ENCODE peak calls at places on chromosomes 7 and 10, in four cellular contexts. E, H, X and Q are unnamed samples.

GRCh38 chr10:69451784-69452251 is 553 bp downstream of the TSPAN15 start:
- DNase-seq in E (no peak), H (no peak), X (peak; percentile 76), Q (no peak)

GRCh38 chr10:61028861-61029361 is 84.9 kb upstream of the RHOBTB1 start:
- DNase-seq in E (no peak), H (no peak), X (no peak), Q (no peak)

GRCh38 chr7:94823952-94824351 is 83.4 kb upstream of the PPP1R9A start:
- DNase-seq in E (no peak), H (no peak), X (no peak), Q (no peak)

GRCh38 chr7:81170291-81170690 is 251.4 kb upstream of the SEMA3C start:
- DNase-seq in E (no peak), H (no peak), X (no peak), Q (no peak)

GRCh38 chr7:138097064-138097741 is 20.9 kb downstream of the AKR1D1 start:
- DNase-seq in E (no peak), H (no peak), X (peak; percentile 46), Q (no peak)

GRCh38 chr7:30549933-30550493 is 44.7 kb upstream of the GARS1 start:
- DNase-seq in E (no peak), H (no peak), X (no peak), Q (no peak)

GRCh38 chr7:50304911-50305621 is 550 bp downstream of the IKZF1 start:
- DNase-seq in E (no peak), H (no peak), X (no peak), Q (peak; percentile 90)

GRCh38 chr7:148729984-148730733 is 31.5 kb downstream of the CUL1 start:
- DNase-seq in E (no peak), H (no peak), X (no peak), Q (no peak)

GRCh38 chr7:16753932-16754571 is 497 bp downstream of the TSPAN13 start:
- DNase-seq in E (peak; percentile 78), H (no peak), X (peak; percentile 61), Q (peak; percentile 85)

GRCh38 chr10:21368022-21368582 is 157.4 kb downstream of the SKIDA1 start:
- DNase-seq in E (no peak), H (no peak), X (no peak), Q (no peak)

GRCh38 chr10:58385784-58386112 is 538 bp downstream of the TFAM start:
- DNase-seq in E (peak; percentile 67), H (peak; percentile 16), X (peak; percentile 19), Q (no peak)

GRCh38 chr7:98733036-98733435 is 116.0 kb downstream of the NPTX2 start:
- DNase-seq in E (no peak), H (no peak), X (no peak), Q (no peak)

GRCh38 chr7:45695249-45695995 is 121.3 kb downstream of the ADCY1 start:
- DNase-seq in E (no peak), H (no peak), X (no peak), Q (peak; percentile 36)

GRCh38 chr10:12729885-12730284 is 271.6 kb downstream of the CCDC3 start:
- DNase-seq in E (no peak), H (no peak), X (no peak), Q (no peak)

GRCh38 chr10:127990846-127991542 is 84.1 kb downstream of the PTPRE start:
- DNase-seq in E (no peak), H (no peak), X (no peak), Q (no peak)

DNA sequence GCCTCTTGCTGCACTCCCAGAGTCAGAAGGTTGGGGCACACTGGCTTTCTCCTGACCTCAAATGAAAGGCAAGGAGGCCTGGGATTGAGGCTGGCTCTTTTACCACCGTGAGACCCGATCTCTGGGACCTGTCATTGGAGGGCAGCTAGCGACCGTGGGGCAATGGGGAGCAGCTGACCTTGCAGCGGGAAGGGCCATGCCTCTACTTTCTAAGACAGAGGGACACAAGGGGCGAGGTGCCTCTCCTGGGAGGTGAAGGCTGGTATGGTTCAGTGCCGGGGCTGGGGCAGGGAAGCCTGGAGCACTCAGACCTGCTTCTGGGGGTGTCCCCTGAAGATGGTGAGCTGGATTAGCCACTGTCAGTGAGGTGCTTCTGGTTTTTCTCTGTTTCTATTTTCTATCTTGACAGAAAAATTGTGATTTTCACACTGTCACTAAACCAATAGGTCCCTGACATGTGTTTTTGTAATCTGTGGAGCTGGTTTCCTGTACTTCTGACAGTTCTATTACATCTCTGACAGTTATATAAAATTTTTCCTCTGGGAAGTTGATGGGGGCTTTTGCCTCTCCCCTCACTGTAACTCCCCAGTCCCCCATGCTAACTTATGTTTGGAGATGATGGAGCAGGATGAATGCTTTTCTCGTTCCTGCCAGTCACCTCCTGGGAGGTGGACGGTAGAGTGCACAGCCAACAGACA is 340.8 kb downstream of the RPS24 start:
- DNase-seq in E (peak; percentile 53), H (no peak), X (no peak), Q (peak; percentile 46)
- H3K4me3 ChIP-seq in E (no peak overlapping the region), H (no peak overlapping the region), X (no peak overlapping the region), Q (no peak overlapping the region)

GRCh38 chr7:82263880-82264751 is 179.5 kb downstream of the CACNA2D1 start:
- DNase-seq in E (no peak), H (no peak), X (no peak), Q (no peak)

GRCh38 chr7:82266081-82266480 is 177.5 kb downstream of the CACNA2D1 start:
- DNase-seq in E (no peak), H (no peak), X (no peak), Q (no peak)

GRCh38 chr7:82264752-82265305 is 178.7 kb downstream of the CACNA2D1 start:
- DNase-seq in E (no peak), H (no peak), X (no peak), Q (no peak)

GRCh38 chr7:82270909-82271308 is 172.7 kb downstream of the CACNA2D1 start:
- DNase-seq in E (no peak), H (no peak), X (no peak), Q (no peak)

DNA sequence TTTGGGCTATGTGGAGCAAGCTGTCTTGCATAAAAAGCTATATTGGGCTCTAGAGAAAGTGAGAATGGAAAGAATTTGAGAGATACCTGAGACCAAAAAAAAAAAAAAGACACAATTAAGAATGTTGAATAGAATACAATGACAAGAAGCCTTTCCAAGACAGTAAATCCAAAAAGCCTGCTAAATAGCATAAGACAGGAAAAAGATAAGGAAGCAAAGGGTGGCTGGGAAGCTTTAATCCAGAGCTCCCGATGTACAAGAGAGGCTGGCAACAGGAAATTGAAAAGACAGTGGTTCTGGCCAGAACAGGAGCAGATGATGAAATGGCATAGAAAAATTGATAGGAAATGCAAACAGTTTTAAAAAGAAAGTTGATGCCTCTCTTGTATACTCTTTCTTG is 174.9 kb downstream of the CACNA2D1 start:
- DNase-seq in E (no peak), H (no peak), X (no peak), Q (no peak)
- H3K27ac ChIP-seq in E (no peak overlapping the region), H (no peak overlapping the region), X (no peak overlapping the region), Q (no peak overlapping the region)

GRCh38 chr7:18564779-18565178 is 69.2 kb downstream of the HDAC9 start:
- DNase-seq in E (no peak), H (no peak), X (no peak), Q (no peak)
- H3K4me3 ChIP-seq in E (no peak overlapping the region), H (no peak overlapping the region), X (no peak overlapping the region), Q (no peak overlapping the region)

GRCh38 chr10:50604823-50605222 is 18.9 kb downstream of the SGMS1 start:
- DNase-seq in E (no peak), H (no peak), X (no peak), Q (no peak)
- H3K27ac ChIP-seq in E (no peak overlapping the region), H (peak overlapping the region; percentile 60), X (peak overlapping the region; percentile 59), Q (no peak overlapping the region)

GRCh38 chr7:87144173-87144657 is 8.0 kb upstream of the DMTF1 start:
- DNase-seq in E (no peak), H (no peak), X (no peak), Q (no peak)
- H3K4me3 ChIP-seq in E (no peak overlapping the region), H (no peak overlapping the region), X (no peak overlapping the region), Q (no peak overlapping the region)

DNA sequence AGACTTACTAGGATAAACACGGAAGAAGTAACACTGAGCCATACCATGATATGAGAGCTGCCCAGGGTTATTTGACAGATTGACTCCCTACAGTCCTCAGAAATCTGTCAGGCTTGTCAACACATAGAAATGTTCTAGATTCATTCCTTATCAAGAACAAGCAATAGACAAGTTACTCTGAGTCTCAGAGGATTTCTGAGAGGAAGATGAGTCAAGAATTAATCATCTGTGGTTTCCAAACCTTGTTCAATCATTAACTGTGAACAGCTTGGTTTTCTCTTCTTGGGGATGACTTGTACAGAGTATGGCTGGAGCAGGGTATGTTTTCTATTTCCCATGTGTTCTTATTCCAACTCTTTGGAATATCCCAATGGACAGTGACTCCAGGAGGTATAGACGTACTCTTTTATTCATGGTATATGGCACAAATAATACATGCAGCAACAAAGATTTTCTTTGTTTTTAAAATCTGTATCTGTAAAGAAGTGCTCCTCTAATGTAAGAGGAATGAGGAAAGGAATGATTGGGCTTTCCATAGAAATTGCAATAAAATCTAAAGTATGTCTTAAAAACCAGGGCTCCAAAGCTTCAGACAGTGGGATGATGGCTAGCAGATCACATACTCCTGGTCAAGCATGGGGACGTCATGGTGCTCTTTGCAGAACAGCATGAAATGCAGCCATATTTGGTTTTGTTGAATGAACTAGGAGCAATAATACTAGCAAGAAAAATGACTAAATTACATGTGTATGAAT is 11.9 kb upstream of the SFR1 start:
- DNase-seq in E (no peak), H (no peak), X (no peak), Q (no peak)
- H3K27ac ChIP-seq in E (no peak overlapping the region), H (no peak overlapping the region), X (no peak overlapping the region), Q (no peak overlapping the region)

GRCh38 chr10:71770789-71771188 is 2.5 kb downstream of the VSIR start:
- DNase-seq in E (no peak), H (no peak), X (no peak), Q (peak; percentile 86)

GRCh38 chr10:71767420-71768035 is 5.8 kb downstream of the VSIR start:
- DNase-seq in E (no peak), H (peak; percentile 71), X (no peak), Q (peak; percentile 84)

GRCh38 chr10:71771204-71771603 is 2.1 kb downstream of the VSIR start:
- DNase-seq in E (no peak), H (no peak), X (peak; percentile 48), Q (no peak)

GRCh38 chr10:71770255-71770654 is 3.1 kb downstream of the VSIR start:
- DNase-seq in E (peak; percentile 81), H (no peak), X (no peak), Q (no peak)

DNA sequence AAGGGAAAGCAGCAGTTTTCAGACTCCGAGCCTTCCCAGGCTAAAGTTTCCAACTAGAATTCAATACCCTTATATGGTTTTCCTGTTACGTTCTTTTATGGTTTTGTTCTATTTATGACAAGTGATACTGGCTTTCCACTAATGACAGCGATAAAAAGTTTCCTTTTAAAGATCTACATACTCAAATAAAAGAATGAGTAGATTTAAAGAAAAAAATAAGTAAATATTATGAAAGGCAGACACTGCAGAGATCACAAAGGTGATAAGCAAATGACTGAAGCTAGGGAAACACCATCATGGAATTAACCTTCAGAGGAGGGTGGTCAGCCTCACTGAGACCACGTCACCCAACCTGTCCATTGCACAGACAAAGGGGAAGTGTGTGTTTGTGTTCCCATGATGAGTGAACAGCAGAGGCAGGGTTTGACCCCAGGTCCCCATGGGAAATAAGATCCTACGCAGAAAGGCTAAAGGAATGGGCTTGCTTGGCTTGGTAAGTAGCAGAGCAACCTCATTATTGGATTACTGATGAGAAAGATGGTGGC is 4.0 kb downstream of the VSIR start:
- DNase-seq in E (no peak), H (no peak), X (no peak), Q (peak; percentile 54)
- H3K4me3 ChIP-seq in E (no peak overlapping the region), H (peak overlapping the region; percentile 11), X (no peak overlapping the region), Q (peak overlapping the region; percentile 81)

GRCh38 chr7:44374007-44374763 is 48.8 kb upstream of the CAMK2B start:
- DNase-seq in E (peak; percentile 51), H (no peak), X (no peak), Q (peak; percentile 61)
- H3K27ac ChIP-seq in E (no peak overlapping the region), H (no peak overlapping the region), X (no peak overlapping the region), Q (no peak overlapping the region)

GRCh38 chr10:650691-651615 is 38.5 kb downstream of the DIP2C start:
- DNase-seq in E (no peak), H (no peak), X (no peak), Q (no peak)
- H3K4me3 ChIP-seq in E (peak overlapping the region; percentile 32), H (peak overlapping the region; percentile 22), X (no peak overlapping the region), Q (no peak overlapping the region)

GRCh38 chr10:110107430-110107829 is 99.6 kb downstream of the ADD3 start:
- DNase-seq in E (no peak), H (no peak), X (no peak), Q (no peak)
- H3K27ac ChIP-seq in E (no peak overlapping the region), H (no peak overlapping the region), X (no peak overlapping the region), Q (no peak overlapping the region)